ENCODE peak calls at places on chromosomes 4 and X, in ten cellular contexts. Q is fibroblast of lung, C is kidney tubule cell, I is AML-193, K is EH, H is NCI-H2171 treated with DMSO at 0.1 percent for 48 hours, G is substantia nigra, Z is AG09319, B is NCI-H1092 treated with DMSO at 0.1 percent for 48 hours, U is myocyte. Y is an unnamed sample.

GRCh38 chr4:24001486-24001885 is 111.6 kb upstream of the PPARGC1A start:
- DNase-seq in Q (no peak), C (no peak), I (no peak), K (no peak), H (no peak), G (no peak), Z (no peak), B (no peak), U (no peak), Y (no peak)

GRCh38 chr4:156762851-156763250 is 208.7 kb downstream of the PDGFC start:
- DNase-seq in Q (no peak), C (no peak), I (no peak), K (no peak), H (peak), G (no peak), Z (no peak), B (peak), U (no peak), Y (no peak)

GRCh38 chr4:83282049-83282535 is 2.5 kb downstream of the COQ2 start:
- DNase-seq in Q (peak), C (peak), I (peak), K (peak), H (peak), G (peak), Z (no peak), B (peak), U (peak), Y (peak)

GRCh38 chr4:180538384-180539052 is 1704.7 kb upstream of the TENM3 start:
- DNase-seq in Q (peak), C (no peak), I (no peak), K (no peak), H (no peak), G (no peak), Z (no peak), B (no peak), U (no peak), Y (no peak)

GRCh38 chr4:101981756-101982155 is 191.2 kb downstream of the BANK1 start:
- DNase-seq in Q (no peak), C (peak), I (peak), K (no peak), H (no peak), G (no peak), Z (no peak), B (no peak), U (peak), Y (no peak)

GRCh38 chrX:129609395-129609794 is 45.4 kb downstream of the APLN start:
- DNase-seq in Q (no peak), C (no peak), I (no peak), K (no peak), H (no peak), G (no peak), Z (no peak), B (no peak), U (no peak), Y (no peak)

GRCh38 chr4:52407545-52407944 is 251.6 kb downstream of the USP46 start:
- DNase-seq in Q (no peak), C (peak), I (no peak), K (no peak), H (peak), G (no peak), Z (no peak), B (no peak), U (peak), Y (no peak)

GRCh38 chrX:41273638-41274037 is 60.3 kb upstream of the DDX3X start:
- DNase-seq in Q (no peak), C (peak), I (no peak), K (peak), H (no peak), G (no peak), Z (no peak), B (no peak), U (no peak), Y (peak)

GRCh38 chr4:10605746-10606482 is 78.7 kb downstream of the CLNK start:
- DNase-seq in Q (peak), C (peak), I (no peak), K (peak), H (no peak), G (no peak), Z (no peak), B (no peak), U (peak), Y (peak)

GRCh38 chr4:20422398-20422797 is 170.7 kb downstream of the SLIT2 start:
- DNase-seq in Q (peak), C (peak), I (peak), K (peak), H (peak), G (peak), Z (no peak), B (peak), U (peak), Y (peak)

GRCh38 chr4:53688186-53688790 is 97.0 kb upstream of the LNX1 start:
- DNase-seq in Q (peak), C (peak), I (no peak), K (peak), H (no peak), G (no peak), Z (peak), B (no peak), U (peak), Y (peak)

GRCh38 chr4:184288451-184289178 is 70.9 kb upstream of the ENPP6 start:
- DNase-seq in Q (no peak), C (no peak), I (no peak), K (no peak), H (no peak), G (no peak), Z (no peak), B (no peak), U (no peak), Y (no peak)

GRCh38 chr4:75891611-75892010 is 10.6 kb downstream of the PPEF2 start:
- DNase-seq in Q (no peak), C (no peak), I (no peak), K (no peak), H (no peak), G (no peak), Z (no peak), B (no peak), U (no peak), Y (no peak)

GRCh38 chr4:29708473-29708872 is 1011.7 kb upstream of the PCDH7 start:
- DNase-seq in Q (peak), C (no peak), I (no peak), K (peak), H (no peak), G (no peak), Z (no peak), B (no peak), U (peak), Y (no peak)

GRCh38 chr4:26830701-26831100 is 29.9 kb upstream of the STIM2 start:
- DNase-seq in Q (no peak), C (no peak), I (no peak), K (no peak), H (no peak), G (no peak), Z (no peak), B (no peak), U (no peak), Y (no peak)

GRCh38 chrX:108299101-108299591 is 139.1 kb downstream of the COL4A6 start:
- DNase-seq in Q (peak), C (peak), I (no peak), K (peak), H (peak), G (no peak), Z (no peak), B (no peak), U (peak), Y (peak)

GRCh38 chr4:140252742-140253555 is 99.0 kb upstream of the MAML3 start:
- DNase-seq in Q (peak), C (peak), I (peak), K (peak), H (peak), G (peak), Z (peak), B (peak), U (peak), Y (peak)

Y was measured in GM23248.